ENCODE peak calls at places on chromosomes 13 and 19, in four cellular contexts. I is Calu3, V is lower lobe of right lung, Q is epithelial cell of esophagus. D is an unnamed sample.

GRCh38 chr19:42155796-42156195 is 23.6 kb upstream of the POU2F2 start:
- DNase-seq in Q (no peak), I (no peak), V (no peak), D (no peak)

GRCh38 chr13:86584301-86584700 is 785.1 kb upstream of the SLITRK6 start:
- DNase-seq in Q (no peak), I (no peak), V (no peak), D (no peak)

GRCh38 chr13:103277959-103278673 is 211.9 kb upstream of the SLC10A2 start:
- DNase-seq in V (no peak), Q (peak; percentile 10), I (no peak), D (peak; percentile 43)

GRCh38 chr13:97440598-97440997 is 6.6 kb downstream of the RAP2A start:
- DNase-seq in I (no peak), Q (no peak), V (no peak), D (peak; percentile 22)

GRCh38 chr19:55641376-55642152 is 762 bp downstream of the ZNF580 start:
- DNase-seq in V (no peak), Q (peak; percentile 26), I (no peak), D (no peak)

GRCh38 chr13:62119739-62120700 is 704.4 kb upstream of the PCDH20 start:
- DNase-seq in Q (peak; percentile 18), V (no peak), I (no peak), D (peak; percentile 36)

GRCh38 chr13:32206097-32206740 is 108.9 kb downstream of the ZAR1L start:
- DNase-seq in Q (peak; percentile 51), I (no peak), V (no peak), D (no peak)

GRCh38 chr19:33385956-33386355 is 12.4 kb downstream of the CEBPG start:
- DNase-seq in V (no peak), Q (no peak), I (no peak), D (no peak)

GRCh38 chr13:95352486-95352885 is 51.2 kb upstream of the ABCC4 start:
- DNase-seq in Q (peak; percentile 26), I (no peak), V (no peak), D (peak; percentile 51)